ENCODE peak calls at places on chromosomes 3 and 15, in eight cellular contexts. G is brain microvascular endothelial cell, C is upper lobe of right lung, M is sigmoid colon, A is cardiac muscle cell, U is endodermal cell, T is choroid plexus epithelial cell, R is Caco-2. J is an unnamed sample.

GRCh38 chr3:57963811-57964346 is 44.3 kb upstream of the FLNB start:
- DNase-seq in C (no peak), M (no peak), A (no peak), R (no peak), U (no peak), T (no peak), G (no peak), J (no peak)

GRCh38 chr3:183148056-183148455 is 14.5 kb downstream of the LAMP3 start:
- DNase-seq in U (no peak), T (peak), C (no peak), M (no peak), A (no peak), R (no peak), G (peak), J (peak)

GRCh38 chr15:79243723-79244122 is 38.8 kb upstream of the ANKRD34C start:
- DNase-seq in T (peak), C (no peak), G (peak), U (no peak), R (no peak), A (peak), M (no peak), J (no peak)

GRCh38 chr3:129938140-129938930 is 36.2 kb upstream of the TRH start:
- DNase-seq in U (no peak), C (no peak), G (no peak), A (no peak), M (peak), R (no peak), T (no peak), J (no peak)

GRCh38 chr15:39151545-39151944 is 429.3 kb upstream of the THBS1 start:
- DNase-seq in C (no peak), A (no peak), U (no peak), R (no peak), T (no peak), M (no peak), G (no peak), J (no peak)

GRCh38 chr3:112405845-112406244 is 72.9 kb downstream of the CD200 start:
- DNase-seq in G (no peak), C (no peak), T (no peak), U (no peak), A (no peak), M (no peak), R (no peak), J (no peak)

GRCh38 chr3:10655131-10655530 is 149.7 kb upstream of the ATP2B2 start:
- DNase-seq in R (no peak), T (no peak), G (no peak), U (peak), A (no peak), C (no peak), M (no peak), J (no peak)

GRCh38 chr3:123155471-123156011 is 46.2 kb upstream of the SEC22A start:
- DNase-seq in U (peak), R (no peak), G (no peak), M (no peak), C (peak), T (no peak), A (no peak), J (no peak)

GRCh38 chr3:98584563-98584962 is 8.8 kb downstream of the CPOX start:
- DNase-seq in C (no peak), R (no peak), G (no peak), M (no peak), U (no peak), A (peak), T (peak), J (no peak)

GRCh38 chr3:27570421-27571106 is 86.4 kb upstream of the SLC4A7 start:
- DNase-seq in U (no peak), A (no peak), G (no peak), R (no peak), M (no peak), T (no peak), C (no peak), J (no peak)

GRCh38 chr3:114878119-114878839 is 268.8 kb downstream of the ZBTB20 start:
- DNase-seq in A (no peak), C (no peak), M (no peak), U (no peak), R (no peak), G (peak), T (peak), J (peak)

GRCh38 chr3:77102916-77103769 is 63.2 kb downstream of the ROBO2 start:
- DNase-seq in G (peak), R (no peak), C (no peak), A (no peak), T (peak), M (no peak), U (no peak), J (peak)

GRCh38 chr3:160226026-160226739 is 961 bp downstream of the C3orf80 start:
- DNase-seq in R (peak), A (peak), T (no peak), M (peak), G (no peak), C (no peak), U (peak), J (no peak)

GRCh38 chr3:20015525-20015924 is 3.5 kb upstream of the PP2D1 start:
- DNase-seq in T (no peak), R (no peak), M (no peak), U (no peak), A (no peak), G (no peak), C (no peak), J (no peak)

GRCh38 chr3:3365716-3366115 is 186.2 kb upstream of the CRBN start:
- DNase-seq in G (no peak), R (no peak), M (no peak), T (no peak), A (peak), C (no peak), U (no peak), J (no peak)

GRCh38 chr3:73448761-73449290 is 175.9 kb downstream of the PDZRN3 start:
- DNase-seq in G (no peak), U (no peak), A (no peak), C (no peak), M (no peak), R (no peak), T (no peak), J (no peak)

GRCh38 chr3:127124135-127124534 is 68.8 kb upstream of the PRR23E start:
- DNase-seq in M (no peak), C (no peak), A (peak), R (no peak), U (peak), G (peak), T (peak), J (peak)

GRCh38 chr3:145854486-145854885 is 306.5 kb downstream of the PLOD2 start:
- DNase-seq in R (no peak), T (no peak), C (no peak), U (no peak), G (no peak), M (no peak), A (no peak), J (no peak)

GRCh38 chr15:85430406-85431204 is 50.2 kb downstream of the AKAP13 start:
- DNase-seq in G (no peak), R (no peak), U (no peak), T (no peak), C (no peak), A (no peak), M (no peak), J (no peak)

GRCh38 chr3:37779289-37780152 is 82.2 kb upstream of the CTDSPL start:
- DNase-seq in U (peak), A (peak), M (no peak), C (no peak), R (peak), G (peak), T (peak), J (peak)

DNA sequence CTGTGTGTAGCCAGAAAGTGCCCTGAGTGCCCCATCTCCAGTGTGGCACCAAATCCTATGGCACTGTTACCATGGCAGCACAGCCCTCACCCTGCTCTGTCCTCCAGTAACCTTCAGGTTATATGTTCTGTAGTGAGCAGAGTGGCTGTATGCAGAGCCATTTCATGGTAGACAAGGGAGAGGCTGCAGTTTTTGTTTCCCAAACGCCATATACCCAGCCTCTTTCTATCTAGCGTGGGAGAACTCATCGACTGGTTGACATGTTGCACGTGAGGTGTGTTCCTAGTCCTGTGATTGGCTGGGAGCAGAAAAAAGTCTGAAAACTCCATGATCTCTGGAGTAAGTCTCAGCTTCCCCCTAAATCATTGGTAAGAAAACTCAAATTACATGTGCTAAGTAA is 2.0 kb downstream of the SIDT1 start:
- DNase-seq in A (no peak), R (no peak), T (no peak), M (no peak), G (no peak), U (no peak), C (no peak), J (no peak)
- H3K4me3 ChIP-seq in A (no peak), R (no peak), T (no peak), M (no peak), G (no peak), U (no peak), C (peak), J (no peak)

GRCh38 chr15:93049914-93050534 is 39.0 kb downstream of the RGMA start:
- DNase-seq in T (no peak), A (no peak), U (no peak), M (no peak), R (no peak), C (no peak), G (no peak), J (no peak)

GRCh38 chr15:93050648-93051047 is 38.4 kb downstream of the RGMA start:
- DNase-seq in R (no peak), G (no peak), T (no peak), A (no peak), M (no peak), C (no peak), U (no peak), J (no peak)

GRCh38 chr15:93051236-93052089 is 37.5 kb downstream of the RGMA start:
- DNase-seq in M (no peak), T (no peak), C (no peak), R (no peak), G (no peak), A (no peak), U (no peak), J (no peak)

GRCh38 chr15:93055211-93055763 is 33.7 kb downstream of the RGMA start:
- DNase-seq in U (no peak), A (no peak), R (no peak), C (no peak), T (no peak), G (no peak), M (no peak), J (no peak)

GRCh38 chr15:93052090-93052892 is 36.7 kb downstream of the RGMA start:
- DNase-seq in G (no peak), A (no peak), U (peak), M (no peak), R (no peak), C (no peak), T (no peak), J (no peak)
- TF ChIP-seq CTCF in G (peak), A (no peak), U (peak), M (no peak), R (no peak), C (no peak), T (peak), J (peak)

GRCh38 chr3:174440350-174440716 is 418.8 kb upstream of the NAALADL2 start:
- DNase-seq in R (no peak), G (no peak), A (peak), C (no peak), T (peak), U (no peak), M (peak), J (peak)
- H3K4me3 ChIP-seq in R (peak), G (peak), A (peak), C (peak), T (peak), U (peak), M (peak), J (peak)

DNA sequence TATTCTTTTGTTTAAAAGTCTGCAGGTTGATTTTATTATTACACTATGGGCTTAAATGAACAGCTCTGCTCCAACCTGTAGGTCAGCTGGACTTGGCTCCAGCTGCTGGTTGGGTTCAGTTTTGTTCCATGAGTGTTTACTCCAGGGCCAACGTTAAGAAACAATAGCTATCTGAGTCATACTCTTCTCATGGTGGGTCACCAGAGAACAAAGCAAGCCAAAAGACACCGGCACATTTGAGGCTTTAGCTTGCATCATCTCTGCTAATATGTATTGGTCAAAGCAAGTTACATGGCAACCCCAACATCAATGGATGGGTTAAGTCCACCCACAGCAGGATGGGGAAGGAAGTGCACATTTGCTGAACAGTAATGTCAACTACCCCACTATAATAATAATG is 249.8 kb upstream of the SLCO3A1 start:
- DNase-seq in M (no peak), U (no peak), A (no peak), C (no peak), T (no peak), G (no peak), R (no peak), J (peak)
- TF ChIP-seq CTCF in M (no peak), U (no peak), A (no peak), C (no peak), T (no peak), G (no peak), R (no peak), J (no peak)

DNA sequence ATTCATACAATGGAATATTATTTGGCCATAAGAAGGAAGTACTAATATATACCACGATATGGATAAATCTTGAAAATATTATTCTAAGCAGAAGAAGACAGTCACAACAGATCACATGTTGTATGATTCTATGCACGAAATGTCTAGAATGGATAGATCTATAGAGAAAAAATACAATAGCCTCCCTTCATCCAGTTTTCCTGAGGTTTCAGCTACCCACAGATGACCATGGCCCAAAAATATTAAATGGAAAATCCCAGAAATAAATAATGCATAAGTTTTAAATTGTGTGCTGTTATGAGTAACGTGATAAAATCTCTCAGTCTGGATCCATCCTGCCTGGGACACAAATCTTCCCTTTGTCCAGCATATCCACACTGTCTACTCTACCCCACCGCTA is 162.2 kb upstream of the ST8SIA2 start:
- DNase-seq in G (no peak), T (no peak), C (no peak), U (no peak), A (no peak), M (no peak), R (no peak), J (no peak)
- H3K4me3 ChIP-seq in G (no peak), T (no peak), C (no peak), U (no peak), A (no peak), M (no peak), R (no peak), J (no peak)